ENCODE peak calls at places on chromosomes 12 and 14, in eight cellular contexts. One of them, this sample, is unnamed. For H3K9me3, the result is how much of the 10 kb centered on the place peaks cover.

GRCh38 chr14:33792387-33793368 is 158.2 kb downstream of the EGLN3 start:
- DNase-seq in heart left ventricle: peak
- DNase-seq in ovary: peak
- DNase-seq in right atrium auricular region: peak
- DNase-seq in A549: peak
- DNase-seq in CD8-positive, alpha-beta memory T cell: peak
- DNase-seq in H9: peak
- DNase-seq in esophagus squamous epithelium: no peak
- DNase-seq in this sample: peak

GRCh38 chr14:101200650-101201516 is 297.4 kb upstream of the RTL1 start:
- DNase-seq in heart left ventricle: no peak
- DNase-seq in ovary: peak
- DNase-seq in right atrium auricular region: peak
- DNase-seq in A549: no peak
- DNase-seq in CD8-positive, alpha-beta memory T cell: no peak
- DNase-seq in H9: peak
- DNase-seq in esophagus squamous epithelium: no peak
- DNase-seq in this sample: no peak

GRCh38 chr12:55019784-55020183 is at the start of gene NEUROD4:
- DNase-seq in heart left ventricle: peak
- DNase-seq in ovary: peak
- DNase-seq in right atrium auricular region: no peak
- DNase-seq in A549: peak
- DNase-seq in CD8-positive, alpha-beta memory T cell: no peak
- DNase-seq in H9: peak
- DNase-seq in esophagus squamous epithelium: no peak
- DNase-seq in this sample: no peak

GRCh38 chr12:72133497-72134055 is 138.6 kb upstream of the TRHDE start:
- DNase-seq in heart left ventricle: no peak
- DNase-seq in ovary: no peak
- DNase-seq in right atrium auricular region: no peak
- DNase-seq in A549: no peak
- DNase-seq in CD8-positive, alpha-beta memory T cell: no peak
- DNase-seq in H9: peak
- DNase-seq in esophagus squamous epithelium: no peak
- DNase-seq in this sample: no peak

GRCh38 chr12:93896427-93896826 is 219.3 kb downstream of the CRADD start:
- DNase-seq in heart left ventricle: no peak
- DNase-seq in ovary: no peak
- DNase-seq in right atrium auricular region: no peak
- DNase-seq in A549: no peak
- DNase-seq in CD8-positive, alpha-beta memory T cell: no peak
- DNase-seq in H9: no peak
- DNase-seq in esophagus squamous epithelium: no peak
- DNase-seq in this sample: no peak

GRCh38 chr14:75566321-75566720 is 12.1 kb upstream of the FLVCR2 start:
- DNase-seq in heart left ventricle: no peak
- DNase-seq in ovary: no peak
- DNase-seq in right atrium auricular region: no peak
- DNase-seq in A549: no peak
- DNase-seq in CD8-positive, alpha-beta memory T cell: peak
- DNase-seq in H9: no peak
- DNase-seq in esophagus squamous epithelium: no peak
- DNase-seq in this sample: peak

GRCh38 chr12:23431006-23431405 is 518.5 kb downstream of the SOX5 start:
- DNase-seq in heart left ventricle: no peak
- DNase-seq in ovary: no peak
- DNase-seq in right atrium auricular region: no peak
- DNase-seq in A549: no peak
- DNase-seq in CD8-positive, alpha-beta memory T cell: no peak
- DNase-seq in H9: no peak
- DNase-seq in esophagus squamous epithelium: no peak
- DNase-seq in this sample: no peak

GRCh38 chr14:61184117-61184516 is 97.0 kb downstream of the TMEM30B start:
- DNase-seq in heart left ventricle: no peak
- DNase-seq in ovary: no peak
- DNase-seq in right atrium auricular region: no peak
- DNase-seq in A549: no peak
- DNase-seq in CD8-positive, alpha-beta memory T cell: no peak
- DNase-seq in H9: no peak
- DNase-seq in esophagus squamous epithelium: no peak
- DNase-seq in this sample: no peak

GRCh38 chr12:54689984-54690383 is 41.8 kb upstream of the DCD start:
- DNase-seq in heart left ventricle: no peak
- DNase-seq in ovary: no peak
- DNase-seq in right atrium auricular region: no peak
- DNase-seq in A549: peak
- DNase-seq in CD8-positive, alpha-beta memory T cell: no peak
- DNase-seq in H9: peak
- DNase-seq in esophagus squamous epithelium: no peak
- DNase-seq in this sample: no peak

GRCh38 chr12:18467636-18468520 is 206.6 kb downstream of the PIK3C2G start:
- DNase-seq in heart left ventricle: no peak
- DNase-seq in ovary: no peak
- DNase-seq in right atrium auricular region: no peak
- DNase-seq in A549: no peak
- DNase-seq in CD8-positive, alpha-beta memory T cell: no peak
- DNase-seq in H9: no peak
- DNase-seq in esophagus squamous epithelium: no peak
- DNase-seq in this sample: no peak

GRCh38 chr12:599756-600155 is 63.5 kb downstream of the NINJ2 start:
- DNase-seq in heart left ventricle: no peak
- DNase-seq in ovary: no peak
- DNase-seq in right atrium auricular region: no peak
- DNase-seq in A549: no peak
- DNase-seq in CD8-positive, alpha-beta memory T cell: no peak
- DNase-seq in H9: no peak
- DNase-seq in esophagus squamous epithelium: no peak
- DNase-seq in this sample: no peak

GRCh38 chr12:60421741-60422140 is 825.9 kb downstream of the SLC16A7 start:
- DNase-seq in heart left ventricle: no peak
- DNase-seq in ovary: no peak
- DNase-seq in right atrium auricular region: no peak
- DNase-seq in A549: peak
- DNase-seq in CD8-positive, alpha-beta memory T cell: no peak
- DNase-seq in H9: no peak
- DNase-seq in esophagus squamous epithelium: no peak
- DNase-seq in this sample: no peak

GRCh38 chr12:19239046-19239445 is 109.5 kb downstream of the PLEKHA5 start:
- DNase-seq in heart left ventricle: no peak
- DNase-seq in ovary: no peak
- DNase-seq in right atrium auricular region: no peak
- DNase-seq in A549: no peak
- DNase-seq in CD8-positive, alpha-beta memory T cell: no peak
- DNase-seq in H9: no peak
- DNase-seq in esophagus squamous epithelium: no peak
- DNase-seq in this sample: no peak

GRCh38 chr12:68435816-68436215 is 103.7 kb upstream of the MDM1 start:
- DNase-seq in heart left ventricle: no peak
- DNase-seq in ovary: no peak
- DNase-seq in right atrium auricular region: no peak
- DNase-seq in A549: peak
- DNase-seq in CD8-positive, alpha-beta memory T cell: no peak
- DNase-seq in H9: no peak
- DNase-seq in esophagus squamous epithelium: no peak
- DNase-seq in this sample: no peak

GRCh38 chr14:36659010-36659821 is 2.4 kb upstream of the PAX9 start:
- DNase-seq in heart left ventricle: no peak
- DNase-seq in ovary: no peak
- DNase-seq in right atrium auricular region: no peak
- DNase-seq in A549: no peak
- DNase-seq in CD8-positive, alpha-beta memory T cell: no peak
- DNase-seq in H9: no peak
- DNase-seq in esophagus squamous epithelium: no peak
- DNase-seq in this sample: no peak

GRCh38 chr12:27013606-27014084 is 539 bp downstream of the TM7SF3 start:
- DNase-seq in heart left ventricle: no peak
- DNase-seq in ovary: no peak
- DNase-seq in right atrium auricular region: no peak
- DNase-seq in A549: peak
- DNase-seq in CD8-positive, alpha-beta memory T cell: no peak
- DNase-seq in H9: no peak
- DNase-seq in esophagus squamous epithelium: no peak
- DNase-seq in this sample: no peak

GRCh38 chr12:87270894-87271293 is 758.3 kb downstream of the C12orf50 start:
- DNase-seq in heart left ventricle: no peak
- DNase-seq in ovary: no peak
- DNase-seq in right atrium auricular region: no peak
- DNase-seq in A549: peak
- DNase-seq in CD8-positive, alpha-beta memory T cell: no peak
- DNase-seq in H9: no peak
- DNase-seq in esophagus squamous epithelium: no peak
- DNase-seq in this sample: no peak

GRCh38 chr12:92769124-92769901 is 66.5 kb downstream of the PLEKHG7 start:
- DNase-seq in heart left ventricle: no peak
- DNase-seq in ovary: no peak
- DNase-seq in right atrium auricular region: no peak
- DNase-seq in A549: no peak
- DNase-seq in CD8-positive, alpha-beta memory T cell: no peak
- DNase-seq in H9: no peak
- DNase-seq in esophagus squamous epithelium: no peak
- DNase-seq in this sample: no peak

GRCh38 chr12:51820721-51821422 is 27.6 kb downstream of the FIGNL2 start:
- DNase-seq in heart left ventricle: peak
- DNase-seq in ovary: peak
- DNase-seq in right atrium auricular region: no peak
- DNase-seq in A549: peak
- DNase-seq in CD8-positive, alpha-beta memory T cell: peak
- DNase-seq in H9: peak
- DNase-seq in esophagus squamous epithelium: no peak
- DNase-seq in this sample: peak

GRCh38 chr12:5258498-5258897 is 173.4 kb upstream of the NTF3 start:
- DNase-seq in heart left ventricle: no peak
- DNase-seq in ovary: no peak
- DNase-seq in right atrium auricular region: peak
- DNase-seq in A549: no peak
- DNase-seq in CD8-positive, alpha-beta memory T cell: no peak
- DNase-seq in H9: no peak
- DNase-seq in esophagus squamous epithelium: no peak
- DNase-seq in this sample: no peak

GRCh38 chr12:104163631-104164030 is 25.6 kb upstream of the NFYB start:
- DNase-seq in heart left ventricle: no peak
- DNase-seq in ovary: no peak
- DNase-seq in right atrium auricular region: no peak
- DNase-seq in A549: no peak
- DNase-seq in CD8-positive, alpha-beta memory T cell: no peak
- DNase-seq in H9: no peak
- DNase-seq in esophagus squamous epithelium: no peak
- DNase-seq in this sample: no peak

GRCh38 chr14:74956280-74957072 is 1.1 kb upstream of the PGF start:
- DNase-seq in heart left ventricle: no peak
- DNase-seq in ovary: no peak
- DNase-seq in right atrium auricular region: no peak
- DNase-seq in A549: no peak
- DNase-seq in CD8-positive, alpha-beta memory T cell: no peak
- DNase-seq in H9: no peak
- DNase-seq in esophagus squamous epithelium: no peak
- DNase-seq in this sample: no peak

GRCh38 chr12:46958599-46959290 is 120.7 kb upstream of the PCED1B start:
- DNase-seq in heart left ventricle: no peak
- DNase-seq in ovary: no peak
- DNase-seq in right atrium auricular region: no peak
- DNase-seq in A549: peak
- DNase-seq in CD8-positive, alpha-beta memory T cell: no peak
- DNase-seq in H9: no peak
- DNase-seq in esophagus squamous epithelium: no peak
- DNase-seq in this sample: no peak

DNA sequence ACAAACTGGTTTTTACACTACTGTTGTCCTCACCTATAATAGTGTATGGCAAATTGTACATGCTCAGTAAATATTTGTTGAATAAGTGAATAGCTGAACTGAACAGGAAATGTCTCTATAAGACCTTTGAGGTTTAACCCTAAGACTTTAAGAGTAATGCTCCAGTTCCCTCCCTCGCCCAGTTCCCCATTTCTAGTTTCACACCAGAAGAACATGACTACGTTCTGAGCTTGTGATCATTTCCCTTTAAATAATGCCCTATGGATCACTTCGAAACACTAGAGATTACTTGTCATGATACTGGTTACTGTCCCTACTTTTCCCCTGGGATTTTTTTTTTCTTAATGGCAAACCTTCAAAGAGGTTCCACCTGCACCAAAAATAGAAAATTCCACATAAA is 69.3 kb downstream of the PRKD1 start:
- DNase-seq in heart left ventricle: no peak
- DNase-seq in ovary: no peak
- DNase-seq in right atrium auricular region: no peak
- DNase-seq in A549: no peak
- DNase-seq in CD8-positive, alpha-beta memory T cell: no peak
- DNase-seq in H9: no peak
- DNase-seq in esophagus squamous epithelium: no peak
- DNase-seq in this sample: no peak
- H3K9me3 ChIP-seq in heart left ventricle: under half
- H3K9me3 ChIP-seq in ovary: under half
- H3K9me3 ChIP-seq in right atrium auricular region: under half
- H3K9me3 ChIP-seq in A549: under half
- H3K9me3 ChIP-seq in CD8-positive, alpha-beta memory T cell: under half
- H3K9me3 ChIP-seq in H9: under half
- H3K9me3 ChIP-seq in esophagus squamous epithelium: under half
- H3K9me3 ChIP-seq in this sample: under half

DNA sequence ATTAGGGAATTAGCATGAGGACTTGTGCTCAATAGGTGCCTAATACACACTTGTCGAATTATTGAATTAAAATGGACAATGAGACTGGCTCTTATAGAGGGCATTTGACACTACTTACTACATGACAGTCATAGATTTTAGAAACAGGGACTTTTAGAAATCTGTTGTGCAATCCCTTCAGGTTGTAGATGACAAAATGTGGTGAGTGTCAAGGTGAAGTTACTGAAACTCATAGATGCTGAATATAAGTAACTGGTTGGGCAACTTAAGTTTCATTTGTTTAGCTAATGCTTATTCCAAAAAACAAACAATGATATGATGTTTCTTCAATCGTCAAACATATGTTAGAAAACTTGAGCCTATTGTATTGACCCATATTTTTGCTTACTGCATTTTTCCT is 12.9 kb upstream of the PEX5 start:
- DNase-seq in heart left ventricle: no peak
- DNase-seq in ovary: no peak
- DNase-seq in right atrium auricular region: no peak
- DNase-seq in A549: no peak
- DNase-seq in CD8-positive, alpha-beta memory T cell: no peak
- DNase-seq in H9: no peak
- DNase-seq in esophagus squamous epithelium: no peak
- DNase-seq in this sample: no peak
- H3K9me3 ChIP-seq in heart left ventricle: under half
- H3K9me3 ChIP-seq in ovary: under half
- H3K9me3 ChIP-seq in right atrium auricular region: under half
- H3K9me3 ChIP-seq in A549: under half
- H3K9me3 ChIP-seq in CD8-positive, alpha-beta memory T cell: under half
- H3K9me3 ChIP-seq in H9: under half
- H3K9me3 ChIP-seq in esophagus squamous epithelium: under half
- H3K9me3 ChIP-seq in this sample: under half

GRCh38 chr12:38268612-38269011 is 48.0 kb upstream of the ALG10B start:
- DNase-seq in heart left ventricle: no peak
- DNase-seq in ovary: no peak
- DNase-seq in right atrium auricular region: no peak
- DNase-seq in A549: no peak
- DNase-seq in CD8-positive, alpha-beta memory T cell: no peak
- DNase-seq in H9: no peak
- DNase-seq in esophagus squamous epithelium: no peak
- DNase-seq in this sample: no peak
- H3K9me3 ChIP-seq in heart left ventricle: under half
- H3K9me3 ChIP-seq in ovary: under half
- H3K9me3 ChIP-seq in right atrium auricular region: under half
- H3K9me3 ChIP-seq in A549: under half
- H3K9me3 ChIP-seq in CD8-positive, alpha-beta memory T cell: under half
- H3K9me3 ChIP-seq in H9: under half
- H3K9me3 ChIP-seq in esophagus squamous epithelium: under half
- H3K9me3 ChIP-seq in this sample: under half

GRCh38 chr12:132341318-132342050 is 12.1 kb upstream of the GALNT9 start:
- DNase-seq in heart left ventricle: no peak
- DNase-seq in ovary: no peak
- DNase-seq in right atrium auricular region: no peak
- DNase-seq in A549: no peak
- DNase-seq in CD8-positive, alpha-beta memory T cell: no peak
- DNase-seq in H9: no peak
- DNase-seq in esophagus squamous epithelium: no peak
- DNase-seq in this sample: no peak
- H3K9me3 ChIP-seq in heart left ventricle: under half
- H3K9me3 ChIP-seq in ovary: under half
- H3K9me3 ChIP-seq in right atrium auricular region: under half
- H3K9me3 ChIP-seq in A549: under half
- H3K9me3 ChIP-seq in CD8-positive, alpha-beta memory T cell: under half
- H3K9me3 ChIP-seq in H9: under half
- H3K9me3 ChIP-seq in esophagus squamous epithelium: under half
- H3K9me3 ChIP-seq in this sample: under half